ENCODE peak calls at places on chromosomes 7 and 10, in nine cellular contexts. M, Q, J, O, S, R, N, K and B are unnamed samples.
A peak's percentile ranks its signal among the peaks of the same experiment; 100 is the strongest.

GRCh38 chr7:41777894-41778596 is 75.2 kb upstream of the INHBA start:
- DNase-seq in O (no peak), Q (no peak), K (no peak), S (no peak), R (no peak), J (no peak), M (no peak), N (no peak), B (peak; percentile 12)

GRCh38 chr10:125936331-125936730 is 40.0 kb downstream of the FANK1 start:
- DNase-seq in S (no peak), M (no peak), R (peak; percentile 28), N (no peak), Q (no peak), K (no peak), J (no peak), O (no peak), B (no peak)

GRCh38 chr7:11760372-11760771 is 71.6 kb downstream of the THSD7A start:
- DNase-seq in O (no peak), K (no peak), Q (no peak), J (no peak), R (no peak), S (no peak), M (no peak), N (no peak), B (no peak)

GRCh38 chr10:109247819-109248218 is 675.5 kb downstream of the XPNPEP1 start:
- DNase-seq in J (no peak), O (no peak), R (no peak), N (no peak), M (no peak), Q (no peak), K (no peak), S (no peak), B (no peak)

GRCh38 chr10:93039721-93040120 is 20.9 kb upstream of the CYP26C1 start:
- DNase-seq in N (no peak), J (no peak), K (no peak), R (no peak), Q (no peak), M (peak; percentile 17), O (no peak), S (peak; percentile 36), B (no peak)

GRCh38 chr7:123571684-123572083 is 14.1 kb upstream of the NDUFA5 start:
- DNase-seq in K (no peak), N (no peak), O (no peak), J (no peak), R (no peak), M (no peak), S (no peak), Q (no peak), B (no peak)

GRCh38 chr10:62560207-62560819 is 186.1 kb downstream of the ZNF365 start:
- DNase-seq in R (no peak), M (no peak), Q (no peak), K (no peak), O (peak; percentile 49), N (peak; percentile 27), J (no peak), S (no peak), B (no peak)

GRCh38 chr7:4888161-4888560 is 4.6 kb upstream of the RADIL start:
- DNase-seq in M (no peak), Q (no peak), S (no peak), J (no peak), R (no peak), N (no peak), O (no peak), K (no peak), B (no peak)

GRCh38 chr7:23490357-23491131 is 20.3 kb upstream of the IGF2BP3 start:
- DNase-seq in M (peak; percentile 43), Q (no peak), O (peak; percentile 48), K (no peak), R (peak; percentile 48), J (peak; percentile 18), S (peak; percentile 68), N (peak; percentile 37), B (peak; percentile 56)

GRCh38 chr7:117937726-117938483 is 64.7 kb upstream of the CTTNBP2 start:
- DNase-seq in M (no peak), O (no peak), K (no peak), Q (no peak), N (no peak), R (no peak), J (no peak), S (no peak), B (no peak)

GRCh38 chr10:35639021-35639521 is 3.0 kb downstream of the FZD8 start:
- DNase-seq in J (no peak), S (no peak), M (no peak), Q (no peak), N (no peak), O (no peak), R (no peak), K (no peak), B (no peak)

GRCh38 chr7:128191136-128191844 is 49.8 kb upstream of the LEP start:
- DNase-seq in J (no peak), Q (no peak), N (no peak), R (no peak), M (no peak), S (no peak), O (no peak), K (no peak), B (no peak)